ENCODE peak calls at places on chromosomes 4 and X, in ten cellular contexts. One of them, this sample, is unnamed.

GRCh38 chrX:71111851-71112468 is 583 bp upstream of the IL2RG start:
- DNase-seq in hypothalamus: no peak
- DNase-seq in breast epithelium: no peak
- DNase-seq in stimulated activated CD8-positive, alpha-beta memory T cell treated with anti-CD3 and anti-CD28 coated beads, Interleukin-15, amount 100 ng/mL, for 24 hours: no peak
- DNase-seq in SW 1271: no peak
- DNase-seq in MV-4-11: peak
- DNase-seq in MM.1S: no peak
- DNase-seq in NAMALWA: no peak
- DNase-seq in immature natural killer cell: peak
- DNase-seq in HTR-8/SVneo: no peak
- DNase-seq in this sample: no peak

GRCh38 chr4:113618205-113618604 is 143.3 kb downstream of the CAMK2D start:
- DNase-seq in HTR-8/SVneo: no peak
- DNase-seq in MV-4-11: no peak
- DNase-seq in immature natural killer cell: no peak
- DNase-seq in hypothalamus: no peak
- DNase-seq in stimulated activated CD8-positive, alpha-beta memory T cell treated with anti-CD3 and anti-CD28 coated beads, Interleukin-15, amount 100 ng/mL, for 24 hours: no peak
- DNase-seq in NAMALWA: peak
- DNase-seq in MM.1S: no peak
- DNase-seq in SW 1271: no peak
- DNase-seq in breast epithelium: no peak
- DNase-seq in this sample: no peak

GRCh38 chr4:20393486-20394100 is 141.9 kb downstream of the SLIT2 start:
- DNase-seq in stimulated activated CD8-positive, alpha-beta memory T cell treated with anti-CD3 and anti-CD28 coated beads, Interleukin-15, amount 100 ng/mL, for 24 hours: no peak
- DNase-seq in breast epithelium: no peak
- DNase-seq in MM.1S: no peak
- DNase-seq in immature natural killer cell: no peak
- DNase-seq in SW 1271: no peak
- DNase-seq in hypothalamus: no peak
- DNase-seq in MV-4-11: no peak
- DNase-seq in HTR-8/SVneo: no peak
- DNase-seq in NAMALWA: no peak
- DNase-seq in this sample: no peak

GRCh38 chr4:84167579-84167978 is 331.5 kb downstream of the NKX6-1 start:
- DNase-seq in hypothalamus: no peak
- DNase-seq in immature natural killer cell: no peak
- DNase-seq in MV-4-11: no peak
- DNase-seq in MM.1S: no peak
- DNase-seq in SW 1271: no peak
- DNase-seq in stimulated activated CD8-positive, alpha-beta memory T cell treated with anti-CD3 and anti-CD28 coated beads, Interleukin-15, amount 100 ng/mL, for 24 hours: no peak
- DNase-seq in breast epithelium: no peak
- DNase-seq in HTR-8/SVneo: no peak
- DNase-seq in NAMALWA: peak
- DNase-seq in this sample: no peak

GRCh38 chr4:2788532-2789103 is 4.3 kb upstream of the SH3BP2 start:
- DNase-seq in SW 1271: no peak
- DNase-seq in HTR-8/SVneo: no peak
- DNase-seq in immature natural killer cell: no peak
- DNase-seq in breast epithelium: no peak
- DNase-seq in MM.1S: no peak
- DNase-seq in NAMALWA: no peak
- DNase-seq in MV-4-11: no peak
- DNase-seq in hypothalamus: peak
- DNase-seq in stimulated activated CD8-positive, alpha-beta memory T cell treated with anti-CD3 and anti-CD28 coated beads, Interleukin-15, amount 100 ng/mL, for 24 hours: no peak
- DNase-seq in this sample: no peak

GRCh38 chrX:133786382-133786781 is 199.0 kb downstream of the GPC3 start:
- DNase-seq in HTR-8/SVneo: no peak
- DNase-seq in stimulated activated CD8-positive, alpha-beta memory T cell treated with anti-CD3 and anti-CD28 coated beads, Interleukin-15, amount 100 ng/mL, for 24 hours: no peak
- DNase-seq in SW 1271: no peak
- DNase-seq in MV-4-11: no peak
- DNase-seq in NAMALWA: no peak
- DNase-seq in hypothalamus: no peak
- DNase-seq in breast epithelium: no peak
- DNase-seq in MM.1S: no peak
- DNase-seq in immature natural killer cell: no peak
- DNase-seq in this sample: no peak

GRCh38 chrX:100622989-100623388 is 13.6 kb downstream of the TSPAN6 start:
- DNase-seq in breast epithelium: no peak
- DNase-seq in SW 1271: no peak
- DNase-seq in immature natural killer cell: no peak
- DNase-seq in MM.1S: no peak
- DNase-seq in hypothalamus: no peak
- DNase-seq in HTR-8/SVneo: no peak
- DNase-seq in stimulated activated CD8-positive, alpha-beta memory T cell treated with anti-CD3 and anti-CD28 coated beads, Interleukin-15, amount 100 ng/mL, for 24 hours: no peak
- DNase-seq in MV-4-11: no peak
- DNase-seq in NAMALWA: no peak
- DNase-seq in this sample: no peak

GRCh38 chrX:8783100-8784098 is 17.8 kb downstream of the FAM9A start:
- DNase-seq in MV-4-11: no peak
- DNase-seq in immature natural killer cell: peak
- DNase-seq in NAMALWA: peak
- DNase-seq in stimulated activated CD8-positive, alpha-beta memory T cell treated with anti-CD3 and anti-CD28 coated beads, Interleukin-15, amount 100 ng/mL, for 24 hours: no peak
- DNase-seq in MM.1S: peak
- DNase-seq in breast epithelium: no peak
- DNase-seq in HTR-8/SVneo: no peak
- DNase-seq in SW 1271: no peak
- DNase-seq in hypothalamus: no peak
- DNase-seq in this sample: peak

This sample was measured in renal cortical epithelial cell.